ENCODE peak calls at places on chromosomes 3 and 15, in nine cellular contexts. One of them, this sample, is unnamed.
A peak's percentile ranks its signal among the peaks of the same experiment; 100 is the strongest.

GRCh38 chr15:34721802-34722795 is 32.7 kb downstream of the GJD2 start:
- DNase-seq in GM12892: peak; percentile 14
- DNase-seq in ovary: no peak
- DNase-seq in heart left ventricle: peak; percentile 74
- DNase-seq in body of pancreas: no peak
- DNase-seq in IMR-90: peak; percentile 40
- DNase-seq in uterus: peak; percentile 13
- DNase-seq in breast epithelium: no peak
- DNase-seq in lower leg skin: peak; percentile 22
- DNase-seq in this sample: peak; percentile 81

GRCh38 chr3:124035463-124036121 is 43.7 kb upstream of the ROPN1 start:
- DNase-seq in GM12892: no peak
- DNase-seq in ovary: no peak
- DNase-seq in heart left ventricle: no peak
- DNase-seq in body of pancreas: no peak
- DNase-seq in IMR-90: no peak
- DNase-seq in uterus: no peak
- DNase-seq in breast epithelium: no peak
- DNase-seq in lower leg skin: no peak
- DNase-seq in this sample: no peak

GRCh38 chr3:133487920-133488540 is 85.5 kb upstream of the CDV3 start:
- DNase-seq in GM12892: no peak
- DNase-seq in ovary: no peak
- DNase-seq in heart left ventricle: no peak
- DNase-seq in body of pancreas: peak; percentile 39
- DNase-seq in IMR-90: peak; percentile 27
- DNase-seq in uterus: no peak
- DNase-seq in breast epithelium: no peak
- DNase-seq in lower leg skin: no peak
- DNase-seq in this sample: no peak

GRCh38 chr3:161770532-161771386 is 274.2 kb downstream of the OTOL1 start:
- DNase-seq in GM12892: no peak
- DNase-seq in ovary: no peak
- DNase-seq in heart left ventricle: no peak
- DNase-seq in body of pancreas: no peak
- DNase-seq in IMR-90: no peak
- DNase-seq in uterus: no peak
- DNase-seq in breast epithelium: no peak
- DNase-seq in lower leg skin: no peak
- DNase-seq in this sample: no peak

GRCh38 chr15:90412356-90413194 is 24.5 kb downstream of the IQGAP1 start:
- DNase-seq in GM12892: no peak
- DNase-seq in ovary: no peak
- DNase-seq in heart left ventricle: no peak
- DNase-seq in body of pancreas: peak; percentile 20
- DNase-seq in IMR-90: peak; percentile 67
- DNase-seq in uterus: no peak
- DNase-seq in breast epithelium: peak; percentile 68
- DNase-seq in lower leg skin: peak; percentile 79
- DNase-seq in this sample: no peak

GRCh38 chr15:40398413-40398873 is 7.2 kb upstream of the IVD start:
- DNase-seq in GM12892: no peak
- DNase-seq in ovary: no peak
- DNase-seq in heart left ventricle: no peak
- DNase-seq in body of pancreas: no peak
- DNase-seq in IMR-90: no peak
- DNase-seq in uterus: no peak
- DNase-seq in breast epithelium: no peak
- DNase-seq in lower leg skin: no peak
- DNase-seq in this sample: no peak

GRCh38 chr3:146975476-146975875 is 370.3 kb upstream of the PLSCR5 start:
- DNase-seq in GM12892: no peak
- DNase-seq in ovary: no peak
- DNase-seq in heart left ventricle: no peak
- DNase-seq in body of pancreas: no peak
- DNase-seq in IMR-90: no peak
- DNase-seq in uterus: no peak
- DNase-seq in breast epithelium: no peak
- DNase-seq in lower leg skin: no peak
- DNase-seq in this sample: no peak

GRCh38 chr15:97126556-97127233 is 796.2 kb downstream of the NR2F2 start:
- DNase-seq in GM12892: no peak
- DNase-seq in ovary: no peak
- DNase-seq in heart left ventricle: no peak
- DNase-seq in body of pancreas: no peak
- DNase-seq in IMR-90: no peak
- DNase-seq in uterus: no peak
- DNase-seq in breast epithelium: no peak
- DNase-seq in lower leg skin: no peak
- DNase-seq in this sample: no peak

GRCh38 chr3:66557166-66557565 is 56.3 kb upstream of the LRIG1 start:
- DNase-seq in GM12892: no peak
- DNase-seq in ovary: no peak
- DNase-seq in heart left ventricle: no peak
- DNase-seq in body of pancreas: no peak
- DNase-seq in IMR-90: no peak
- DNase-seq in uterus: peak; percentile 47
- DNase-seq in breast epithelium: no peak
- DNase-seq in lower leg skin: no peak
- DNase-seq in this sample: no peak

GRCh38 chr15:60396100-60396499 is 1.7 kb downstream of the ANXA2 start:
- DNase-seq in GM12892: no peak
- DNase-seq in ovary: no peak
- DNase-seq in heart left ventricle: no peak
- DNase-seq in body of pancreas: no peak
- DNase-seq in IMR-90: no peak
- DNase-seq in uterus: no peak
- DNase-seq in breast epithelium: peak; percentile 61
- DNase-seq in lower leg skin: no peak
- DNase-seq in this sample: no peak

DNA sequence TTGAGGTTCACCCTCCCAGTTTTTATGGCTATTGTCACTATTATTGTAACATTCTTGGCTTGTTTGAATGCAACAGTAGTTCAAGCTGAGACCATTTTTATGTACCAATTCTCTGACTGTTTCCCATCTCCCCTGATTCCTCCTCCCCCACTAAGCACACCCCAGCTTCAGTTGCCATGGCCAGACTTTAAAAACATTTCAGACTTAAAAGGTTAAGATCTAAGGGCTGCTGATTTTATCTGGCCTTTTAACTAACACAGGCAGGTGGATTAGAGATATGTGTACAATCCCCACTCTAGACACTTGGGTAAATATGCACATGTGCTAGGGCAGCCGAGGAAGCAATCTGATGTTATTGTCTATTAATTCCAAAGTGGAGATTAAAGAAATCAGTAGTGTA is 386.3 kb upstream of the NR2F2 start:
- DNase-seq in GM12892: no peak
- DNase-seq in ovary: no peak
- DNase-seq in heart left ventricle: no peak
- DNase-seq in body of pancreas: no peak
- DNase-seq in IMR-90: no peak
- DNase-seq in uterus: no peak
- DNase-seq in breast epithelium: no peak
- DNase-seq in lower leg skin: no peak
- DNase-seq in this sample: no peak
- TF ChIP-seq POLR2A in GM12892: no peak
- TF ChIP-seq POLR2A in ovary: no peak
- TF ChIP-seq POLR2A in heart left ventricle: no peak
- TF ChIP-seq POLR2A in body of pancreas: no peak
- TF ChIP-seq POLR2A in IMR-90: no peak
- TF ChIP-seq POLR2A in uterus: no peak
- TF ChIP-seq POLR2A in breast epithelium: no peak
- TF ChIP-seq POLR2A in lower leg skin: no peak
- TF ChIP-seq POLR2A in this sample: no peak

GRCh38 chr15:68290715-68291114 is 13.2 kb downstream of the FEM1B start:
- DNase-seq in GM12892: no peak
- DNase-seq in ovary: no peak
- DNase-seq in heart left ventricle: no peak
- DNase-seq in body of pancreas: no peak
- DNase-seq in IMR-90: no peak
- DNase-seq in uterus: no peak
- DNase-seq in breast epithelium: no peak
- DNase-seq in lower leg skin: no peak
- DNase-seq in this sample: no peak
- TF ChIP-seq POLR2A in GM12892: no peak
- TF ChIP-seq POLR2A in ovary: no peak
- TF ChIP-seq POLR2A in heart left ventricle: no peak
- TF ChIP-seq POLR2A in body of pancreas: no peak
- TF ChIP-seq POLR2A in IMR-90: no peak
- TF ChIP-seq POLR2A in uterus: no peak
- TF ChIP-seq POLR2A in breast epithelium: no peak
- TF ChIP-seq POLR2A in lower leg skin: no peak
- TF ChIP-seq POLR2A in this sample: no peak

GRCh38 chr3:154139996-154140436 is 18.8 kb downstream of the ARHGEF26 start:
- DNase-seq in GM12892: no peak
- DNase-seq in ovary: no peak
- DNase-seq in heart left ventricle: no peak
- DNase-seq in body of pancreas: no peak
- DNase-seq in IMR-90: no peak
- DNase-seq in uterus: no peak
- DNase-seq in breast epithelium: no peak
- DNase-seq in lower leg skin: no peak
- DNase-seq in this sample: no peak
- TF ChIP-seq POLR2A in GM12892: no peak
- TF ChIP-seq POLR2A in ovary: no peak
- TF ChIP-seq POLR2A in heart left ventricle: no peak
- TF ChIP-seq POLR2A in body of pancreas: no peak
- TF ChIP-seq POLR2A in IMR-90: no peak
- TF ChIP-seq POLR2A in uterus: no peak
- TF ChIP-seq POLR2A in breast epithelium: no peak
- TF ChIP-seq POLR2A in lower leg skin: no peak
- TF ChIP-seq POLR2A in this sample: no peak

DNA sequence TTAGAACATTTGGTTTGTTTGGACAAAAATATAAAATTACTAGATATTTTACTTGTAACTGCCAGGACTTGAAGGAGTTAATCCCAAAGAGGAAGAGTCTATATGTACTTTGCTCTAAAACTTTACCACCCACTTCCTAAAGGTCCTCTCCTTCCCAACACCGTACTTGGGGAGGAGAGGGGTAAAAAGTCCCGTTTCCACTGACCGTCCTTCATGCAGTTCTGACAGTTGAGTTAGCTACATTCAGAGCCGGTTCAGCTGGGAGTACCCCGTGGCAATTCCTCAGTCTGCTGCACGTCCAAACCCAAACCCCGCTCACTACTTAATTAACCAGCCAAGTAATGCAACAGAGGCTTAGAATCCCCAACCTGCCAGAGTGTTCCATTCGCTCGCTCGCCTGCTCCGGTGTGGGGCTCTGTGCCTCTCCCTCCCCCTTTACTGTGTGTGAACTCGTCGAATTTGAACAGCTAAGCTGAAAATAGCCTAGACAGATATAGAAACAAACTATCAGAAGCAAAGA is 519.7 kb downstream of the FOXP1 start:
- DNase-seq in GM12892: no peak
- DNase-seq in ovary: peak; percentile 45
- DNase-seq in heart left ventricle: no peak
- DNase-seq in body of pancreas: peak; percentile 34
- DNase-seq in IMR-90: peak; percentile 45
- DNase-seq in uterus: peak; percentile 45
- DNase-seq in breast epithelium: no peak
- DNase-seq in lower leg skin: no peak
- DNase-seq in this sample: peak; percentile 23
- TF ChIP-seq POLR2A in GM12892: no peak
- TF ChIP-seq POLR2A in ovary: no peak
- TF ChIP-seq POLR2A in heart left ventricle: no peak
- TF ChIP-seq POLR2A in body of pancreas: peak; percentile 53
- TF ChIP-seq POLR2A in IMR-90: peak; percentile 42
- TF ChIP-seq POLR2A in uterus: no peak
- TF ChIP-seq POLR2A in breast epithelium: no peak
- TF ChIP-seq POLR2A in lower leg skin: no peak
- TF ChIP-seq POLR2A in this sample: no peak

GRCh38 chr3:14947886-14948608 is 664 bp downstream of the NR2C2 start:
- DNase-seq in GM12892: peak; percentile 95
- DNase-seq in ovary: peak; percentile 97
- DNase-seq in heart left ventricle: peak; percentile 98
- DNase-seq in body of pancreas: peak; percentile 96
- DNase-seq in IMR-90: peak; percentile 94
- DNase-seq in uterus: peak; percentile 97
- DNase-seq in breast epithelium: peak; percentile 96
- DNase-seq in lower leg skin: peak; percentile 95
- DNase-seq in this sample: peak; percentile 94
- TF ChIP-seq POLR2A in GM12892: peak; percentile 57
- TF ChIP-seq POLR2A in ovary: peak; percentile 17
- TF ChIP-seq POLR2A in heart left ventricle: no peak
- TF ChIP-seq POLR2A in body of pancreas: peak; percentile 23
- TF ChIP-seq POLR2A in IMR-90: peak; percentile 60
- TF ChIP-seq POLR2A in uterus: peak; percentile 29
- TF ChIP-seq POLR2A in breast epithelium: no peak
- TF ChIP-seq POLR2A in lower leg skin: no peak
- TF ChIP-seq POLR2A in this sample: no peak

GRCh38 chr3:15409774-15410173 is 17.6 kb downstream of the METTL6 start:
- DNase-seq in GM12892: no peak
- DNase-seq in ovary: no peak
- DNase-seq in heart left ventricle: no peak
- DNase-seq in body of pancreas: no peak
- DNase-seq in IMR-90: no peak
- DNase-seq in uterus: no peak
- DNase-seq in breast epithelium: no peak
- DNase-seq in lower leg skin: no peak
- DNase-seq in this sample: no peak

GRCh38 chr3:15405448-15406050 is 21.8 kb downstream of the METTL6 start:
- DNase-seq in GM12892: no peak
- DNase-seq in ovary: peak; percentile 32
- DNase-seq in heart left ventricle: no peak
- DNase-seq in body of pancreas: no peak
- DNase-seq in IMR-90: peak; percentile 71
- DNase-seq in uterus: peak; percentile 34
- DNase-seq in breast epithelium: no peak
- DNase-seq in lower leg skin: no peak
- DNase-seq in this sample: no peak

GRCh38 chr3:15403965-15404364 is 23.4 kb downstream of the METTL6 start:
- DNase-seq in GM12892: no peak
- DNase-seq in ovary: no peak
- DNase-seq in heart left ventricle: no peak
- DNase-seq in body of pancreas: no peak
- DNase-seq in IMR-90: no peak
- DNase-seq in uterus: no peak
- DNase-seq in breast epithelium: no peak
- DNase-seq in lower leg skin: no peak
- DNase-seq in this sample: no peak

GRCh38 chr3:15404767-15405166 is 22.6 kb downstream of the METTL6 start:
- DNase-seq in GM12892: no peak
- DNase-seq in ovary: no peak
- DNase-seq in heart left ventricle: no peak
- DNase-seq in body of pancreas: no peak
- DNase-seq in IMR-90: no peak
- DNase-seq in uterus: no peak
- DNase-seq in breast epithelium: no peak
- DNase-seq in lower leg skin: no peak
- DNase-seq in this sample: no peak

DNA sequence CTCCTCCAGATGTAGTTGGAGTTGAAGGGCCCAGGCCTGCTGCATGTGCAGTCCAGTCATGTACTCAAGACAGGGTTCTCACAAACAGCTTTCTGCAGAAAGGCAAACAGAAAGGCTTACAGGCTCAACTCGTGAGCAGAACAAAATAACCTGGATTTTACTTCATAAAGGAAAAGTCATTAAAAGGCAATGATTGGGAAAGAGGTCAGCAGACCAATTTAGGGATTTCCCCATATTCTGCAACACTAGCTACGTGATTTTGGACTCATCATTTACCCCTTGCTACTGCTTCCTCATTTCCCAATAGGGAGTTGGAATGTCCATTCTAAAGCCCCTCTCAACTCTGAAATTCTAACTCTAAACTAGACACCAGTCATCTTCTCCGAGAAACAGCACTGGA is 18.1 kb downstream of the METTL6 start:
- DNase-seq in GM12892: no peak
- DNase-seq in ovary: no peak
- DNase-seq in heart left ventricle: no peak
- DNase-seq in body of pancreas: no peak
- DNase-seq in IMR-90: no peak
- DNase-seq in uterus: no peak
- DNase-seq in breast epithelium: no peak
- DNase-seq in lower leg skin: no peak
- DNase-seq in this sample: no peak
- TF ChIP-seq POLR2A in GM12892: no peak
- TF ChIP-seq POLR2A in ovary: no peak
- TF ChIP-seq POLR2A in heart left ventricle: no peak
- TF ChIP-seq POLR2A in body of pancreas: no peak
- TF ChIP-seq POLR2A in IMR-90: no peak
- TF ChIP-seq POLR2A in uterus: no peak
- TF ChIP-seq POLR2A in breast epithelium: no peak
- TF ChIP-seq POLR2A in lower leg skin: no peak
- TF ChIP-seq POLR2A in this sample: no peak

This sample was measured in H54.